ENCODE peak calls at places on chromosomes 16 and 17, in ten cellular contexts. Z is iPS-NIHi11; M is naive thymus-derived CD8-positive, alpha-beta T cell; P is tibial artery; N is kidney epithelial cell; R is H54; S is activated CD4-positive, alpha-beta T cell treated with anti-CD3 and anti-CD28 coated beads, Interleukin-2, amount 50 U/mL, for 1 hour; E is K562; K is activated naive CD4-positive, alpha-beta T cell treated with Interleukin-2 at 50 U/mL for 16 hours; A is stimulated activated CD4-positive, alpha-beta T cell treated with anti-CD3 and anti-CD28 coated beads, TNF-alpha, amount 100 ng/mL, for 48 hours. H is an unnamed sample.
A peak's percentile ranks its signal among the peaks of the same experiment; 100 is the strongest.

GRCh38 chr16:74709477-74709877 is 8.8 kb upstream of the MLKL start:
- DNase-seq in Z (peak; percentile 85), M (peak; percentile 80), P (peak; percentile 84), N (peak; percentile 18), R (peak; percentile 59), S (peak; percentile 81), E (peak; percentile 82), K (peak; percentile 84), A (peak; percentile 70), H (peak; percentile 90)

GRCh38 chr16:31128711-31129567 is 6.6 kb downstream of the PRSS8 start:
- DNase-seq in Z (no peak), M (no peak), P (no peak), N (no peak), R (no peak), S (no peak), E (peak; percentile 84), K (no peak), A (no peak), H (peak; percentile 73)

GRCh38 chr16:1532081-1532760 is 1.2 kb upstream of the TMEM204 start:
- DNase-seq in Z (no peak), M (no peak), P (peak; percentile 92), N (no peak), R (no peak), S (no peak), E (no peak), K (no peak), A (no peak), H (peak; percentile 91)

GRCh38 chr16:10729649-10730048 is 14.0 kb upstream of the NUBP1 start:
- DNase-seq in Z (peak; percentile 24), M (no peak), P (no peak), N (no peak), R (peak; percentile 56), S (no peak), E (no peak), K (no peak), A (no peak), H (no peak)

GRCh38 chr16:58177347-58177710 is 20.6 kb downstream of the CSNK2A2 start:
- DNase-seq in Z (no peak), M (no peak), P (no peak), N (no peak), R (no peak), S (no peak), E (no peak), K (no peak), A (no peak), H (no peak)

GRCh38 chr16:87806608-87807546 is 41.1 kb upstream of the KLHDC4 start:
- DNase-seq in Z (peak; percentile 58), M (peak; percentile 57), P (no peak), N (peak; percentile 75), R (peak; percentile 73), S (peak; percentile 51), E (peak; percentile 54), K (peak; percentile 55), A (no peak), H (peak; percentile 84)

GRCh38 chr17:29251969-29252866 is 5.6 kb downstream of the CRYBA1 start:
- DNase-seq in Z (peak; percentile 58), M (peak; percentile 17), P (no peak), N (no peak), R (no peak), S (no peak), E (peak; percentile 30), K (no peak), A (no peak), H (no peak)

GRCh38 chr17:35293151-35293837 is 50.4 kb downstream of the SLFN5 start:
- DNase-seq in Z (no peak), M (no peak), P (no peak), N (no peak), R (no peak), S (no peak), E (no peak), K (no peak), A (no peak), H (no peak)

GRCh38 chr17:71975998-71976649 is 144.7 kb upstream of the SOX9 start:
- DNase-seq in Z (no peak), M (no peak), P (peak; percentile 98), N (peak; percentile 63), R (peak; percentile 91), S (no peak), E (no peak), K (no peak), A (no peak), H (peak; percentile 95)

GRCh38 chr17:48002920-48003685 is 32.2 kb downstream of the CDK5RAP3 start:
- DNase-seq in Z (peak; percentile 43), M (no peak), P (no peak), N (no peak), R (no peak), S (no peak), E (no peak), K (no peak), A (no peak), H (no peak)

GRCh38 chr16:29146266-29146665 is 161.4 kb downstream of the LAT start:
- DNase-seq in Z (no peak), M (no peak), P (no peak), N (no peak), R (no peak), S (no peak), E (no peak), K (no peak), A (no peak), H (no peak)

GRCh38 chr17:33210240-33210639 is 82.9 kb downstream of the ASIC2 start:
- DNase-seq in Z (no peak), M (no peak), P (peak; percentile 9), N (no peak), R (no peak), S (no peak), E (no peak), K (no peak), A (no peak), H (no peak)